ENCODE peak calls at places on chromosomes 16 and 17, in ten cellular contexts. A, J, X, N, W, S, L, E, U and V are unnamed samples.

GRCh38 chr17:27379863-27380533 is 76.2 kb upstream of the KSR1 start:
- DNase-seq in J (no peak), X (no peak), W (peak; percentile 83), U (peak; percentile 84), N (peak; percentile 40), L (peak; percentile 65), E (peak; percentile 63), A (no peak), S (no peak), V (no peak)

GRCh38 chr17:45338996-45339535 is 22.2 kb upstream of the MAP3K14 start:
- DNase-seq in L (no peak), W (peak; percentile 27), J (no peak), X (no peak), S (no peak), U (no peak), N (no peak), E (no peak), A (peak; percentile 11), V (no peak)

GRCh38 chr16:74743668-74744299 is 30.8 kb downstream of the FA2H start:
- DNase-seq in W (no peak), X (no peak), L (no peak), N (peak; percentile 42), J (no peak), E (no peak), A (peak; percentile 94), S (no peak), U (peak; percentile 50), V (no peak)

GRCh38 chr16:66905633-66906539 is 12.8 kb downstream of the CDH16 start:
- DNase-seq in X (peak; percentile 38), N (no peak), A (peak; percentile 88), W (no peak), E (no peak), S (peak; percentile 97), L (peak; percentile 88), J (no peak), U (no peak), V (no peak)

GRCh38 chr17:5522476-5522875 is 36.1 kb downstream of the MIS12 start:
- DNase-seq in W (no peak), L (no peak), N (no peak), E (no peak), U (no peak), X (no peak), A (no peak), S (no peak), J (no peak), V (no peak)

GRCh38 chr17:62671553-62671952 is 44.1 kb downstream of the MRC2 start:
- DNase-seq in E (no peak), X (no peak), W (no peak), S (no peak), L (no peak), J (no peak), A (no peak), U (no peak), N (no peak), V (no peak)

GRCh38 chr16:77157773-77158172 is 33.2 kb upstream of the MON1B start:
- DNase-seq in A (no peak), J (no peak), U (peak; percentile 6), E (no peak), S (no peak), L (no peak), N (no peak), W (no peak), X (no peak), V (no peak)

GRCh38 chr16:12639044-12639443 is 164.6 kb downstream of the CPPED1 start:
- DNase-seq in W (no peak), N (no peak), U (peak; percentile 14), X (no peak), L (no peak), S (no peak), A (no peak), E (no peak), J (no peak), V (no peak)

GRCh38 chr16:53257001-53257400 is 177.3 kb upstream of the RBL2 start:
- DNase-seq in E (no peak), X (no peak), S (no peak), N (no peak), L (no peak), U (peak; percentile 77), A (no peak), J (no peak), W (no peak), V (no peak)

GRCh38 chr16:85061566-85061965 is 34.0 kb downstream of the KIAA0513 start:
- DNase-seq in A (no peak), E (no peak), X (no peak), S (no peak), L (peak; percentile 26), U (no peak), W (peak; percentile 81), N (no peak), J (no peak), V (no peak)

GRCh38 chr17:62791235-62792121 is 16.6 kb downstream of the MARCHF10 start:
- DNase-seq in J (no peak), U (peak; percentile 86), L (no peak), N (no peak), X (no peak), E (no peak), W (no peak), S (peak; percentile 30), A (no peak), V (no peak)

GRCh38 chr16:73427177-73427576 is 379.2 kb upstream of the ZFHX3 start:
- DNase-seq in J (no peak), S (no peak), W (no peak), X (no peak), L (no peak), E (no peak), U (no peak), N (no peak), A (no peak), V (no peak)

GRCh38 chr17:83185023-83186002 is 105.9 kb downstream of the METRNL start:
- DNase-seq in J (no peak), W (peak; percentile 51), E (no peak), L (no peak), U (no peak), A (no peak), N (peak; percentile 4), X (no peak), S (no peak), V (no peak)

GRCh38 chr17:76422406-76422805 is 30.5 kb downstream of the UBE2O start:
- DNase-seq in U (no peak), X (no peak), E (no peak), J (no peak), L (no peak), W (no peak), A (no peak), S (no peak), N (no peak), V (no peak)

DNA sequence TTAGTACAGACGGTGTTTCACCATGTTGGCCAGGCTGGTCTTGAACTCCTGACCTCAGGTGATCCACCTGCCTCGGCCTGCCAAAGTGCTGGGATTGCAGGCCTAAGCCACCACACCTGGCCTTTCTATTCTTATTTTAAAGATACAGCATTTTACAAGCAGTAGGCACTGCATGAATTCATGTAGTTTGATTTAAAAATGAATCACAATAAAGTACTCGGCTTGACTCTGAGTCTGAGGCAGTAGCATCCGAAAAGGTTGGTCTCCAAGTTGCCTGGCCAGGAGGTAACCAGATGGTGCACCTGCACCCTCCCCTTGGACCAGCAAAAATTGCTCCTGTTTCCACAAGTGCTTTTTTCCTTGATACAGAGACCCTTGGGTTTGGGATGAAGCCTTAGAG is 35.6 kb downstream of the MAP2K6 start:
- DNase-seq in N (no peak), E (no peak), U (no peak), J (no peak), L (no peak), W (no peak), X (no peak), A (no peak), S (no peak), V (no peak)
- H3K4me1 ChIP-seq in N (peaks cover 20% of the 10 kb centered on the region), E (peaks cover 19% of the 10 kb centered on the region), U (no peaks in the 10 kb centered on the region), J (no peaks in the 10 kb centered on the region), L (peaks cover 14% of the 10 kb centered on the region), W (no peaks in the 10 kb centered on the region), X (peaks cover 3% of the 10 kb centered on the region), A (no peaks in the 10 kb centered on the region), S (no peaks in the 10 kb centered on the region), V (peaks cover 9% of the 10 kb centered on the region)

GRCh38 chr16:3038256-3038655 is 1.5 kb upstream of the BICDL2 start:
- DNase-seq in A (no peak), X (peak; percentile 18), N (no peak), L (no peak), E (no peak), U (no peak), S (no peak), W (no peak), J (no peak), V (no peak)
- H3K27me3 ChIP-seq in A (no peaks in the 10 kb centered on the region), X (peaks cover 48% of the 10 kb centered on the region), N (peaks cover 96% of the 10 kb centered on the region), L (peaks cover 88% of the 10 kb centered on the region), E (peaks cover 21% of the 10 kb centered on the region), U (peaks cover 52% of the 10 kb centered on the region), S (peaks cover 85% of the 10 kb centered on the region), W (peaks cover 7% of the 10 kb centered on the region), J (peaks cover 100% of the 10 kb centered on the region), V (no peaks in the 10 kb centered on the region)

DNA sequence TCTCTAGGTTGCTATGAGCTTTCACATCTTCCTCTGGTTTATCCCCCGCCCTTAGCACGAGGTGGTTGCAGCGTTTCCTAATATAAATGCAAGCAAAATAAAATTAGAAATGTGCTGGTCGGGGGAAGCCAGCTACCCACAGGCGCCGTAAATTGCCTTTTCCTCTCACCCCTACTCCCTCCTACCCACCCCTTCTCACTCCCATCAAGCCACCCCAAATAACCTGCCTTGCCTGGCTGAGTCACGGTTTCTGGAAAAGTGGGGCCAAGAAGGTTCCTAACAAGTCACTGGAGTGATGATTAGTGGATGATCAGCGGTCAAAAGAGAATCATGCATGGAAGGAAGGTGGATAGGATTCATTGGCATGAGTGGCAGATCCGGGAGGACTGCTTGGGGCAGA is 120.9 kb upstream of the RBFOX1 start:
- DNase-seq in A (no peak), N (no peak), L (no peak), X (no peak), S (no peak), U (no peak), J (no peak), E (no peak), W (no peak), V (no peak)
- H3K4me1 ChIP-seq in A (no peaks in the 10 kb centered on the region), N (no peaks in the 10 kb centered on the region), L (no peaks in the 10 kb centered on the region), X (no peaks in the 10 kb centered on the region), S (peaks cover 5% of the 10 kb centered on the region), U (no peaks in the 10 kb centered on the region), J (no peaks in the 10 kb centered on the region), E (no peaks in the 10 kb centered on the region), W (no peaks in the 10 kb centered on the region), V (no peaks in the 10 kb centered on the region)

DNA sequence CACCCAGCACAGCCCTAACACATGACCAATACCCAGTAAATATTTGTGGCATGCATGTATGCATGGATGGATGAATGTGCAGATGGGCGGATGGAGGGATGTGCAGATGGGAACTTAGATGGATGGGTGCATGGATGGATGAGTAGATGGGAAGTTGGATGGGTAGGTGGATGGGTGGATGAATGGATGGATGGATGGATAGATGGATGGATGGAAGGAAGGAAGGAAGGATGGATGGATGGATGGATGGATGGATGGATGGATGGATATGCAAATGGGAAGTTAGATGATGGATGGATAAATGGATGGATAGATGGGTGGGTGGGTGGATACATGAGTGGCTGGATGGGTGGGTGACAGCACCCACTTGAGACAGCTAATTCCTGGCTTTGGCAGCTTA is 193.2 kb upstream of the TNRC6C start:
- DNase-seq in N (no peak), E (no peak), X (no peak), L (no peak), J (no peak), U (no peak), W (no peak), A (no peak), S (no peak), V (no peak)
- H3K27me3 ChIP-seq in N (no peaks in the 10 kb centered on the region), E (no peaks in the 10 kb centered on the region), X (no peaks in the 10 kb centered on the region), L (no peaks in the 10 kb centered on the region), J (peaks cover 50% of the 10 kb centered on the region), U (peaks cover 35% of the 10 kb centered on the region), W (no peaks in the 10 kb centered on the region), A (no peaks in the 10 kb centered on the region), S (no peaks in the 10 kb centered on the region), V (no peaks in the 10 kb centered on the region)